ENCODE peak calls at places on chromosomes 7 and 10, in four cellular contexts. B, G, P and Q are unnamed samples.

GRCh38 chr7:110386914-110387313 is 704.0 kb upstream of the LRRN3 start:
- DNase-seq in B (no peak), G (no peak), P (peak; percentile 57), Q (no peak)

GRCh38 chr7:9835204-9835603 is 1138.5 kb upstream of the PHF14 start:
- DNase-seq in P (no peak), B (no peak), G (no peak), Q (no peak)

GRCh38 chr10:97411411-97411810 is 10.3 kb upstream of the RRP12 start:
- DNase-seq in P (peak; percentile 90), B (no peak), G (no peak), Q (no peak)

GRCh38 chr10:7362451-7362850 is 48.4 kb downstream of the SFMBT2 start:
- DNase-seq in B (no peak), G (no peak), P (no peak), Q (no peak)

GRCh38 chr7:49091519-49091918 is 167.2 kb downstream of the CDC14C start:
- DNase-seq in P (no peak), B (no peak), G (no peak), Q (no peak)

GRCh38 chr7:75854233-75854632 is 24.6 kb upstream of the RHBDD2 start:
- DNase-seq in G (no peak), B (no peak), P (no peak), Q (no peak)

GRCh38 chr10:34722404-34722803 is 92.7 kb downstream of the PARD3 start:
- DNase-seq in G (no peak), B (no peak), P (no peak), Q (no peak)

GRCh38 chr7:117937726-117938483 is 64.7 kb upstream of the CTTNBP2 start:
- DNase-seq in P (peak; percentile 43), G (no peak), B (no peak), Q (no peak)

GRCh38 chr7:112892263-112892662 is 102.1 kb upstream of the TMEM168 start:
- DNase-seq in P (no peak), B (no peak), G (no peak), Q (no peak)

GRCh38 chr7:90825779-90826178 is 229.7 kb downstream of the CDK14 start:
- DNase-seq in B (no peak), G (no peak), P (no peak), Q (no peak)

GRCh38 chr7:155547161-155547791 is 917 bp upstream of the CNPY1 start:
- DNase-seq in P (no peak), B (no peak), G (no peak), Q (no peak)

GRCh38 chr7:30163231-30163894 is 28.6 kb downstream of the MTURN start:
- DNase-seq in G (no peak), B (peak; percentile 56), P (peak; percentile 10), Q (no peak)

GRCh38 chr10:5748394-5748803 is 63.8 kb downstream of the TASOR2 start:
- DNase-seq in B (no peak), P (peak; percentile 91), G (no peak), Q (no peak)

GRCh38 chr10:12501851-12502525 is 152.6 kb downstream of the CAMK1D start:
- DNase-seq in B (no peak), G (no peak), P (no peak), Q (no peak)
- TF ChIP-seq TARDBP in B (no peak), G (no peak), P (no peak), Q (no peak)

DNA sequence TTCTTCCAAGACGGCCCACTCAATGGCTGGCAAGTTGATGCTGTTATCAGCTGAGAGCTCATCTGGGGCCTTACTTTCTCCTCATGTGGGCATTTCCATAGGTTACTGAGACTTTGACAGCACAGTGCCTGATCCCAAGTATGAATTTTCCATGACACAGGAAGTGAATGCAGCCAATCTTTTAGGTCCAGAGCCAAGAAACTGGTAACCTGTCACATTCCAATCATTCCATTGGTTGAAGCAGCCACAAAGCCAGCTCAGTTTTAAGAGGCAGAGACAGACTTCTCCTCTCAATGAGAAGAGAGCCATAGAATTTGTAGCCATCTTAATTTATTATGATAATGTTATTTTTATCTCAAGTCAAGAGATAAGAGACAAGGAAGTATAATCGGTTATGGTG is 775.5 kb downstream of the CNTNAP2 start:
- DNase-seq in G (no peak), B (no peak), P (no peak), Q (no peak)
- TF ChIP-seq SP1 in G (no peak), B (no peak), P (no peak), Q (no peak)

GRCh38 chr10:13816195-13816926 is 229.6 kb downstream of the PRPF18 start:
- DNase-seq in G (no peak), P (no peak), B (no peak), Q (peak; percentile 55)
- TF ChIP-seq TARDBP in G (no peak), P (no peak), B (no peak), Q (no peak)

DNA sequence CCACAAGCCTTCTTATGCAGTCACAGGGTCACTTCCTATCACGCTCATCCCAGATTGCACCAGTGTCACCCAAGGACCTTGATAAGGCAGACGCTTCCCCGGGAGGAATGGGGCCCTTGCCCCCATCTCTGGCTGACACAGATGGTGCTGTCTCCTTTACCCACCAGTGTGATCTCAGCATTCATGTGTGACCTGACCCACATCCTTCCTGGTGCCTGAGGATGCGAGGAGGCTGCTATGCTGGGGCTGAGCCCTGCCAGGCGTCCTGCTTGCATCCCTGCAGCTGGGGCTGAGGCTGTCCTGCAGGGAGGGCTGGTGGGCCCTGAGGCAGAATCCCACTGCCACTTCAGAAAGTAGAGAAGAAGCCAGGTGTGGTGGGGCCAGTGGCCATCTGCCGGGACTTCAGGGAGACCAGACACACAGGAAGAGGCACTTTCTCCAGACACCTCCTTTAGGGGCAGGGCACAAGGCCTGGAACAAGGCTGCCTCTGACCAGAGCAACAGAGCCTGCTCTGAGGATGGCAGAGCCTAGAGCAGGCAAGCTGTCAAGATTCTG is 35.3 kb downstream of the RASGEF1A start:
- DNase-seq in B (no peak), G (no peak), P (no peak), Q (no peak)
- TF ChIP-seq SP1 in B (no peak), G (no peak), P (no peak), Q (no peak)

GRCh38 chr10:69911571-69912528 is 110.1 kb downstream of the COL13A1 start:
- DNase-seq in G (no peak), B (no peak), P (no peak), Q (no peak)

GRCh38 chr10:69913586-69913985 is 111.9 kb downstream of the COL13A1 start:
- DNase-seq in G (no peak), P (no peak), B (peak; percentile 40), Q (no peak)

GRCh38 chr10:69912584-69912983 is 110.9 kb downstream of the COL13A1 start:
- DNase-seq in P (no peak), B (no peak), G (no peak), Q (no peak)

GRCh38 chr10:69916133-69916532 is 114.4 kb downstream of the COL13A1 start:
- DNase-seq in B (no peak), P (no peak), G (no peak), Q (no peak)

GRCh38 chr10:69914373-69915268 is 112.9 kb downstream of the COL13A1 start:
- DNase-seq in G (no peak), P (peak; percentile 45), B (peak; percentile 82), Q (peak; percentile 85)
- TF ChIP-seq TARDBP in G (no peak), P (no peak), B (no peak), Q (no peak)

GRCh38 chr7:24368161-24368560 is 84.2 kb downstream of the NPY start:
- DNase-seq in P (no peak), G (no peak), B (no peak), Q (no peak)
- TF ChIP-seq SP1 in P (no peak), G (no peak), B (no peak), Q (no peak)

GRCh38 chr7:104695563-104695962 is 318.4 kb upstream of the KMT2E start:
- DNase-seq in P (no peak), G (no peak), B (no peak), Q (no peak)
- TF ChIP-seq TARDBP in P (no peak), G (no peak), B (no peak), Q (no peak)

DNA sequence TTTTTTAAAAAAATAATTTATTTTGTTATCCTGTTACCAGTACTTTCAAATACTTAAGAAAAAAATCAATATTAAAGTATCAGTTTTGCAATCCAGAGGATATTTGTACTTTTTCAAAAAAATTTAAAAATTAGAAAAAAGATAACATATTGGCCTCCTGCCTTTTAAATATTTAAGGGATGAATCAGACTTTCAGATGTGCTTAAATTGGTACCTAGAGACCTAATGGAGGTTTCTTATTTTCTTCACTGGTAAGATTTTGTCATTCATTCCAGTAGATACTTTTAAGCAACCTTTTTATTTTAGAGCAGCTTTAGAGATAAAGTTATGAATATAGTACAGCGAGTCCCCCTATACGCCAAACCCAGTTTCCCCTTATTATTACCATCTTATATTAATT is 34.0 kb downstream of the BICC1 start:
- DNase-seq in B (no peak), G (no peak), P (no peak), Q (no peak)
- TF ChIP-seq SP1 in B (no peak), G (no peak), P (no peak), Q (no peak)

DNA sequence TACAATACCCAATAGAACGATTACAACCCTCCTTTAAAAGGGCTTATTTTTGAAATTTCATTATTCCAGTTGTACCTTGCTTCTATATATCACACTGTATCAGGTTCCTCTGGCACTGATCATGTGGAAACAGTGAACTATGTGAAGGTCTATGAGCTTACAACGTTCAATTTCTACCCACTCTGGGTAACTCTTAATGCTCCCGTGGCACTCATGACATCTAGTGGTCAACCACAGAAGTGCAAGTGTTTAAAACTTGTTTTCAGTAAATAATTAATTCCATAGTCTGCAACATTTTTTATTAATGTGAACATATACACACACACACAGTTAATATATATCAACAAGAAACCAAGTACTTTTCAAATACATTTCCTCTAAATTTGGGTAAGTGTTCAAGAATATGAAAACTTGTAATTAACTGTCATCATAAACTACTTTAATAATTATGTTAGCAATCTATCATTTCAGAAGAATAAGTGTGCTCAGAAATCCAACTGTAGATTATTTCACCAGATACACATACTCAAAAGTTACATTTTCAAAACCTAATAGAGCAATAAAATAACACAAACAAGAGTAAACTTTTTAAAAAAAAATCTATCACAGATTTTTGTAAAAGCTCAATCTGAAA is 61.0 kb downstream of the MPP7 start:
- DNase-seq in G (peak; percentile 2), B (peak; percentile 44), P (peak; percentile 53), Q (peak; percentile 47)
- TF ChIP-seq TARDBP in G (no peak), B (no peak), P (no peak), Q (no peak)